ENCODE peak calls at places on chromosomes 13 and 19, in eight cellular contexts. Z is mesenchymal stem cell; F is CD8-positive, alpha-beta memory T cell; P is GM23248; W is lower lobe of right lung; S is breast epithelium; A is colonic mucosa; G is IMR-90. M is an unnamed sample.
A peak's percentile ranks its signal among the peaks of the same experiment; 100 is the strongest.

GRCh38 chr13:94704347-94705080 is 7.8 kb downstream of the SOX21 start:
- DNase-seq in P (no peak), W (no peak), G (no peak), A (no peak), F (no peak), S (no peak), Z (no peak), M (no peak)

GRCh38 chr13:35279500-35279899 is 197.0 kb downstream of the MAB21L1 start:
- DNase-seq in Z (no peak), G (no peak), F (no peak), P (no peak), W (no peak), A (no peak), S (no peak), M (no peak)

GRCh38 chr13:66879971-66880370 is 350.2 kb downstream of the PCDH9 start:
- DNase-seq in Z (no peak), P (no peak), F (no peak), W (no peak), A (no peak), S (no peak), G (no peak), M (no peak)

GRCh38 chr13:47110833-47111240 is 214.0 kb upstream of the HTR2A start:
- DNase-seq in A (no peak), S (no peak), F (no peak), Z (no peak), W (no peak), G (no peak), P (no peak), M (no peak)

GRCh38 chr19:5485286-5485636 is 30.0 kb downstream of the ZNRF4 start:
- DNase-seq in A (no peak), Z (no peak), F (no peak), W (no peak), S (no peak), P (no peak), G (no peak), M (no peak)

GRCh38 chr19:39592381-39592780 is 9.9 kb upstream of the LGALS13 start:
- DNase-seq in A (no peak), S (no peak), P (no peak), Z (no peak), F (no peak), G (no peak), W (no peak), M (no peak)

GRCh38 chr13:98142427-98143156 is at the start of gene FARP1:
- DNase-seq in G (peak; percentile 65), Z (peak; percentile 76), P (peak; percentile 88), A (peak; percentile 79), S (peak; percentile 78), F (no peak), W (peak; percentile 83), M (no peak)

GRCh38 chr19:18306903-18307681 is 15.8 kb downstream of the LSM4 start:
- DNase-seq in P (no peak), F (no peak), G (no peak), A (no peak), W (no peak), Z (no peak), S (no peak), M (no peak)

GRCh38 chr13:81184556-81185265 is 843.8 kb upstream of the SPRY2 start:
- DNase-seq in P (no peak), F (no peak), G (peak; percentile 4), W (no peak), S (no peak), A (no peak), Z (no peak), M (no peak)

GRCh38 chr19:7636691-7637373 is at the start of gene STXBP2:
- DNase-seq in A (peak; percentile 91), F (peak; percentile 95), W (peak; percentile 90), G (no peak), S (peak; percentile 87), Z (peak; percentile 39), P (peak; percentile 25), M (peak; percentile 95)

GRCh38 chr19:45766919-45767346 is 2.1 kb downstream of the SIX5 start:
- DNase-seq in F (no peak), Z (no peak), P (peak; percentile 71), W (no peak), A (no peak), S (no peak), G (peak; percentile 16), M (no peak)

GRCh38 chr19:27679905-27680304 is 1533.0 kb downstream of the UQCRFS1 start:
- DNase-seq in F (no peak), W (no peak), S (no peak), G (no peak), Z (no peak), P (no peak), A (no peak), M (no peak)

GRCh38 chr19:32676895-32677359 is 1.3 kb downstream of the RGS9BP start:
- DNase-seq in S (no peak), A (no peak), W (no peak), P (no peak), G (no peak), Z (no peak), F (no peak), M (no peak)

GRCh38 chr13:53150568-53150967 is 122.0 kb downstream of the OLFM4 start:
- DNase-seq in P (peak; percentile 8), G (no peak), A (no peak), Z (no peak), F (no peak), S (no peak), W (no peak), M (no peak)

GRCh38 chr19:1650627-1651009 is 1.8 kb downstream of the TCF3 start:
- DNase-seq in P (peak; percentile 34), W (no peak), A (no peak), S (no peak), F (no peak), Z (peak; percentile 49), G (peak; percentile 7), M (no peak)

GRCh38 chr13:73902296-73902695 is 231.9 kb downstream of the KLF12 start:
- DNase-seq in G (no peak), Z (no peak), P (no peak), W (no peak), S (no peak), A (no peak), F (no peak), M (no peak)

GRCh38 chr19:28694812-28695211 is 518.1 kb downstream of the UQCRFS1 start:
- DNase-seq in P (no peak), S (no peak), G (no peak), W (no peak), F (no peak), A (no peak), Z (no peak), M (no peak)
- H3K9me3 ChIP-seq in P (no peaks in the 10 kb centered on the region), S (no peaks in the 10 kb centered on the region), G (peaks cover 7% of the 10 kb centered on the region), W (no peaks in the 10 kb centered on the region), F (no peaks in the 10 kb centered on the region), A (no peaks in the 10 kb centered on the region), Z (peaks cover 12% of the 10 kb centered on the region), M (no peaks in the 10 kb centered on the region)

DNA sequence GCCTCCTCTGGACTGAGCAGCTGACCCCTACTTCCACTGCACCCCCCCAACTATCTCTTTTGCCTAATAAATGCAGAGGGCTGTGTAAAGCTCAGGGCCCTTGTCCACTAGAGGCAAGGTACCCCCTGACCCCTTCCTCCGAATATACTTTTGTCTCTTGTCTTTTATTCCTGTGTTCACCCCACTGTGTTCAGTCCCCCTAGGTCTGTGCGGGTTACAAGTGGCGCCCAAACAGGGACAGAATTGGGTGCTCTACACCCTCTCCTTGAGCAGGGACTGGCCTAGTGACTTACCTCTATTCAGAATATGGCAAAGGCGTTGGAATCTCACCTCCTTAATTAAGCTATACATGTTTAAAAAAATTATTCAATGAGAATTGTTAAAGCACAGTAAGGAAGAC is 15.0 kb downstream of the ZNF350 start:
- DNase-seq in S (no peak), G (peak; percentile 13), Z (peak; percentile 41), W (no peak), A (no peak), P (peak; percentile 16), F (no peak), M (no peak)
- H3K9me3 ChIP-seq in S (peaks cover 98% of the 10 kb centered on the region), G (peaks cover 76% of the 10 kb centered on the region), Z (peaks cover 97% of the 10 kb centered on the region), W (peaks cover 100% of the 10 kb centered on the region), A (peaks cover 9% of the 10 kb centered on the region), P (no peaks in the 10 kb centered on the region), F (peaks cover 74% of the 10 kb centered on the region), M (peaks cover 80% of the 10 kb centered on the region)

GRCh38 chr19:15109768-15110417 is 2.7 kb downstream of the SYDE1 start:
- DNase-seq in Z (no peak), F (no peak), W (no peak), P (no peak), G (no peak), S (no peak), A (no peak), M (no peak)

GRCh38 chr19:15110418-15110815 is 3.2 kb downstream of the SYDE1 start:
- DNase-seq in G (no peak), F (no peak), S (no peak), A (no peak), Z (no peak), W (no peak), P (no peak), M (no peak)

GRCh38 chr19:15108845-15109767 is 1.9 kb downstream of the SYDE1 start:
- DNase-seq in G (no peak), S (no peak), W (no peak), F (no peak), P (no peak), Z (no peak), A (no peak), M (no peak)

GRCh38 chr19:15107056-15108010 is at the start of gene SYDE1:
- DNase-seq in P (peak; percentile 72), Z (peak; percentile 53), A (no peak), F (no peak), S (no peak), W (no peak), G (peak; percentile 55), M (no peak)

DNA sequence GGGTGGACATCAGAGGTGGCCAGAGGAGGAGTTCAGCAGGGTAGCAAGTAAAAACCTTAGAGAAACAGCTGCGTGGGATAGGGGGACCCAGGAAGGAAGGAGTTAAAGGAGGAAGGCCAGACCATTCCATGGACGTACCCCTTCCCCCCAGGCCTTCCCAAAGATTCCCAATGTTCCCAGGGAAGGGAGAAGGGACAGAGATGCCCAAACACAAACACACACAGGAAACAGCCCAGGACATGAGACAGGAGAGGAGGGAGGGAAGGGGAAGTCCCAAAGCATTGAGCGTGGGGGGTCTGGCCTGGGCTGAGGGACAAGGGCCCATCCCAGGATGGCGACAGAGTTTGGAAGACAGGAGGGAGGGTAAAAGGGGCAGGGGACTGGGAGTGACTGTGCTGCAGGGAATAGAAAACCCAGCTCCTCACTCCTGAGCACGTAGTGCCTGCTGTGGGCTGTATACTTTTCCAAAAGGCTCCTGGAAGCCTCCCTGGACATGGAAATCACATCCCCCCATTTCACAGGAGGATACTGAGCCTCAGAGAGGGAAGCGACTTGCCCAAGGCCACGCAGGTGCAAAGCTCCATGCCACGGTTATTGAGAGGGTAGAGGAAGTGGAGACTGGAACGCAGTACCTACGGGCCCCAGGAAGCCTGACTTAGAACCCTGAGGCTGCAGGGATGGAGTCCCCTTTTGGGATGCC is 1.1 kb downstream of the SYDE1 start:
- DNase-seq in Z (peak; percentile 57), A (no peak), G (no peak), S (no peak), P (peak; percentile 37), W (no peak), F (no peak), M (no peak)
- H3K9me3 ChIP-seq in Z (peaks cover 14% of the 10 kb centered on the region), A (no peaks in the 10 kb centered on the region), G (peaks cover 10% of the 10 kb centered on the region), S (peaks cover 12% of the 10 kb centered on the region), P (no peaks in the 10 kb centered on the region), W (peaks cover 5% of the 10 kb centered on the region), F (peaks cover 5% of the 10 kb centered on the region), M (no peaks in the 10 kb centered on the region)

DNA sequence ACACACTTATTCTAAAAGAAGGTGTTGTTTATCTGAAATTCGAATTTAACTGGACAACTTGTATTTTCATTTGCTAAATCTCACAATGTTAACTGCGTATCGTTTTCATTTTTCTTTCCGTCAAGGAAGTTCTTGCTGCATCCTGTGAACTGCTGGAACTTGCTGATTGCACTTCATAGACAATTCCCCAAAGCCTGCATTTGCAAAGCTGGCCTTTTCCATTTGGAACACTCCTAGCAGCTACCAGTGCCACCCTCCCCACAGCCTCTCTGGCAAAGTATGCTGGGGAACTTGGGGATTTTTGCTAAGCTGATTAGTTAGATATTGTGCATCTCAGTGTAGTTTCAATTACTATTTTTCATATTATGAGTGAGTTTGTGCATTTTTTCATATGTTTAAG is 20.4 kb upstream of the ARGLU1 start:
- DNase-seq in G (no peak), A (no peak), P (no peak), S (no peak), F (no peak), W (no peak), Z (no peak), M (no peak)
- H3K9me3 ChIP-seq in G (peaks cover 2% of the 10 kb centered on the region), A (no peaks in the 10 kb centered on the region), P (no peaks in the 10 kb centered on the region), S (peaks cover 16% of the 10 kb centered on the region), F (peaks cover 16% of the 10 kb centered on the region), W (peaks cover 13% of the 10 kb centered on the region), Z (peaks cover 11% of the 10 kb centered on the region), M (no peaks in the 10 kb centered on the region)